ENCODE peak calls at places on chromosomes 1 and 21, in ten cellular contexts. M, D, A, B, W, X, I, G, T and Q are unnamed samples.

GRCh38 chr1:42939216-42939615 is 19.5 kb downstream of the SLC2A1 start:
- DNase-seq in B (peak; percentile 22), X (no peak), A (no peak), W (no peak), M (no peak), D (no peak), G (no peak), I (no peak), T (no peak), Q (no peak)

GRCh38 chr1:170461362-170461761 is 70.6 kb upstream of the GORAB start:
- DNase-seq in D (no peak), W (no peak), M (no peak), G (no peak), X (peak; percentile 29), I (no peak), T (peak; percentile 86), A (no peak), B (no peak), Q (peak; percentile 61)

GRCh38 chr1:230153655-230154296 is 86.7 kb downstream of the GALNT2 start:
- DNase-seq in D (peak; percentile 44), X (no peak), A (no peak), B (no peak), W (peak; percentile 73), I (no peak), T (peak; percentile 74), M (no peak), G (no peak), Q (no peak)

GRCh38 chr1:115665319-115665718 is 23.5 kb downstream of the VANGL1 start:
- DNase-seq in T (no peak), B (no peak), D (no peak), M (no peak), I (peak; percentile 90), A (no peak), W (no peak), G (no peak), X (no peak), Q (peak; percentile 67)

GRCh38 chr1:33296824-33297223 is 24.1 kb downstream of the A3GALT2 start:
- DNase-seq in X (no peak), B (peak; percentile 34), W (no peak), G (no peak), M (no peak), D (no peak), A (no peak), T (no peak), I (no peak), Q (no peak)

GRCh38 chr1:192951961-192952460 is 107.1 kb downstream of the UCHL5 start:
- DNase-seq in M (peak; percentile 18), B (no peak), W (no peak), X (no peak), T (peak; percentile 98), I (no peak), D (no peak), G (no peak), A (no peak), Q (no peak)

GRCh38 chr1:19750101-19750881 is 49.4 kb downstream of the TMCO4 start:
- DNase-seq in T (peak; percentile 35), W (no peak), G (no peak), I (no peak), A (no peak), M (no peak), B (no peak), D (no peak), X (no peak), Q (no peak)

GRCh38 chr21:41651830-41652229 is 115.0 kb downstream of the RIPK4 start:
- DNase-seq in I (no peak), M (no peak), T (no peak), A (no peak), X (no peak), B (no peak), D (no peak), W (no peak), G (no peak), Q (no peak)

GRCh38 chr1:197222025-197222685 is 45.9 kb upstream of the CRB1 start:
- DNase-seq in W (no peak), M (no peak), I (no peak), T (no peak), A (no peak), B (no peak), G (no peak), D (no peak), X (peak; percentile 23), Q (no peak)

GRCh38 chr21:43827015-43827611 is 37.7 kb downstream of the RRP1 start:
- DNase-seq in T (peak; percentile 58), B (no peak), X (no peak), A (no peak), I (no peak), G (no peak), W (no peak), M (no peak), D (no peak), Q (peak; percentile 25)

GRCh38 chr1:121516279-121516967 is 331.6 kb downstream of the SRGAP2C start:
- DNase-seq in M (no peak), W (no peak), D (no peak), A (peak; percentile 9), X (no peak), I (no peak), T (no peak), B (no peak), G (peak; percentile 20), Q (no peak)

GRCh38 chr1:204506091-204506968 is 9.9 kb upstream of the MDM4 start:
- DNase-seq in T (peak; percentile 91), I (peak; percentile 82), D (peak; percentile 57), M (no peak), W (peak; percentile 96), X (peak; percentile 95), B (peak; percentile 73), G (peak; percentile 65), A (peak; percentile 59), Q (peak; percentile 100)

GRCh38 chr1:111082421-111083192 is 57.3 kb downstream of the DRAM2 start:
- DNase-seq in X (no peak), T (peak; percentile 37), M (peak; percentile 5), W (no peak), D (no peak), G (no peak), A (no peak), B (no peak), I (no peak), Q (no peak)

GRCh38 chr1:214349781-214350180 is 68.8 kb downstream of the SMYD2 start:
- DNase-seq in A (no peak), W (no peak), M (no peak), D (no peak), G (no peak), T (peak; percentile 75), I (no peak), B (no peak), X (peak; percentile 88), Q (no peak)

GRCh38 chr1:179808503-179808902 is 65.4 kb downstream of the FAM163A start:
- DNase-seq in B (no peak), I (no peak), X (no peak), W (no peak), M (no peak), G (no peak), T (no peak), D (no peak), A (no peak), Q (no peak)

GRCh38 chr1:111197598-111198289 is 2.7 kb downstream of the DENND2D start:
- DNase-seq in I (no peak), M (peak; percentile 60), W (no peak), T (peak; percentile 15), X (peak; percentile 86), G (peak; percentile 67), A (peak; percentile 65), B (no peak), D (no peak), Q (no peak)

GRCh38 chr21:32727728-32728454 is at the start of gene SYNJ1:
- DNase-seq in D (peak; percentile 93), M (peak; percentile 98), G (peak; percentile 91), W (peak; percentile 98), X (peak; percentile 97), I (peak; percentile 87), T (peak; percentile 94), B (peak; percentile 96), A (peak; percentile 92), Q (peak; percentile 95)

GRCh38 chr1:234778215-234779159 is 168.5 kb upstream of the IRF2BP2 start:
- DNase-seq in M (peak; percentile 50), A (no peak), I (no peak), W (no peak), B (peak; percentile 72), G (no peak), D (no peak), X (peak; percentile 84), T (no peak), Q (peak; percentile 41)

GRCh38 chr1:2049517-2050481 is at the start of gene PRKCZ:
- DNase-seq in B (no peak), A (peak; percentile 93), I (peak; percentile 89), M (peak; percentile 87), G (peak; percentile 92), D (no peak), T (peak; percentile 21), W (no peak), X (peak; percentile 97), Q (peak; percentile 98)

GRCh38 chr1:97066860-97067259 is 345.3 kb downstream of the PTBP2 start:
- DNase-seq in B (no peak), W (no peak), I (no peak), M (no peak), X (no peak), A (no peak), G (no peak), T (no peak), D (no peak), Q (no peak)

GRCh38 chr1:84297546-84298244 is 3.8 kb upstream of the SAMD13 start:
- DNase-seq in D (no peak), G (no peak), M (no peak), X (no peak), T (no peak), B (no peak), W (no peak), I (no peak), A (no peak), Q (no peak)

GRCh38 chr1:153985341-153985912 is 712 bp downstream of the RAB13 start:
- DNase-seq in T (peak; percentile 72), D (no peak), B (peak; percentile 74), G (no peak), I (no peak), A (peak; percentile 17), X (peak; percentile 48), W (no peak), M (no peak), Q (no peak)

GRCh38 chr1:229041946-229042345 is 229.0 kb upstream of the RAB4A start:
- DNase-seq in D (no peak), A (no peak), W (no peak), B (no peak), G (no peak), T (no peak), I (no peak), M (no peak), X (peak; percentile 66), Q (no peak)

GRCh38 chr21:41615613-41616012 is 107.7 kb upstream of the TMPRSS2 start:
- DNase-seq in W (no peak), B (no peak), X (no peak), I (no peak), G (no peak), T (peak; percentile 99), A (no peak), M (no peak), D (no peak), Q (no peak)

GRCh38 chr1:51410568-51411460 is 80.5 kb upstream of the TTC39A start:
- DNase-seq in I (no peak), B (no peak), T (peak; percentile 70), A (no peak), G (no peak), W (no peak), X (peak; percentile 80), M (no peak), D (no peak), Q (no peak)

GRCh38 chr21:44370027-44370735 is 16.8 kb downstream of the TRPM2 start:
- DNase-seq in A (no peak), M (peak; percentile 44), D (no peak), X (no peak), B (peak; percentile 61), G (no peak), I (peak; percentile 64), T (peak; percentile 37), W (peak; percentile 53), Q (peak; percentile 70)

GRCh38 chr1:94925561-94926364 is 1.1 kb downstream of the CNN3 start:
- DNase-seq in G (no peak), D (peak; percentile 55), A (no peak), X (peak; percentile 100), T (peak; percentile 97), M (peak; percentile 45), B (peak; percentile 87), W (peak; percentile 91), I (peak; percentile 77), Q (peak; percentile 83)

GRCh38 chr1:234780531-234781162 is 170.7 kb upstream of the IRF2BP2 start:
- DNase-seq in D (no peak), T (no peak), G (no peak), I (no peak), B (no peak), X (peak; percentile 60), M (no peak), A (no peak), W (no peak), Q (no peak)